ENCODE peak calls at places on chromosomes 13 and 19, in eight cellular contexts. H is uterus, T is breast epithelium, J is IMR-90, U is ovary, X is left lung, E is AG04450, V is omental fat pad. B is an unnamed sample.

GRCh38 chr13:110773480-110773879 is 60.0 kb downstream of the ING1 start:
- DNase-seq in H (no peak), T (no peak), J (no peak), U (no peak), X (no peak), E (no peak), V (no peak), B (no peak)

GRCh38 chr13:51364404-51365008 is 25.0 kb downstream of the SERPINE3 start:
- DNase-seq in H (no peak), T (no peak), J (peak), U (no peak), X (no peak), E (peak), V (no peak), B (peak)

GRCh38 chr13:60689571-60689970 is 292.6 kb downstream of the TDRD3 start:
- DNase-seq in H (no peak), T (no peak), J (no peak), U (no peak), X (no peak), E (no peak), V (no peak), B (no peak)

GRCh38 chr13:99174533-99175100 is 26.0 kb upstream of the UBAC2 start:
- DNase-seq in H (no peak), T (no peak), J (no peak), U (no peak), X (no peak), E (no peak), V (no peak), B (no peak)

GRCh38 chr19:55554302-55554701 is 9.0 kb upstream of the SBK3 start:
- DNase-seq in H (no peak), T (no peak), J (no peak), U (no peak), X (no peak), E (no peak), V (no peak), B (no peak)

GRCh38 chr13:97474581-97474980 is 40.6 kb downstream of the RAP2A start:
- DNase-seq in H (no peak), T (no peak), J (peak), U (no peak), X (no peak), E (peak), V (no peak), B (no peak)

GRCh38 chr13:99864627-99864990 is 107.0 kb downstream of the ZIC5 start:
- DNase-seq in H (no peak), T (no peak), J (no peak), U (no peak), X (no peak), E (no peak), V (no peak), B (no peak)

GRCh38 chr19:1884291-1884718 is 991 bp downstream of the ABHD17A start:
- DNase-seq in H (no peak), T (no peak), J (no peak), U (no peak), X (no peak), E (no peak), V (no peak), B (no peak)

GRCh38 chr13:33307820-33308219 is 22.3 kb upstream of the STARD13 start:
- DNase-seq in H (no peak), T (no peak), J (peak), U (no peak), X (no peak), E (no peak), V (no peak), B (no peak)

GRCh38 chr13:33313504-33313903 is 27.9 kb upstream of the STARD13 start:
- DNase-seq in H (no peak), T (no peak), J (no peak), U (no peak), X (no peak), E (no peak), V (no peak), B (no peak)

GRCh38 chr13:33311040-33311439 is 25.5 kb upstream of the STARD13 start:
- DNase-seq in H (no peak), T (no peak), J (no peak), U (no peak), X (no peak), E (no peak), V (no peak), B (no peak)

GRCh38 chr13:33310245-33311038 is 24.9 kb upstream of the STARD13 start:
- DNase-seq in H (no peak), T (no peak), J (no peak), U (no peak), X (no peak), E (no peak), V (no peak), B (no peak)

GRCh38 chr13:33312150-33312908 is 26.8 kb upstream of the STARD13 start:
- DNase-seq in H (no peak), T (no peak), J (peak), U (no peak), X (no peak), E (no peak), V (no peak), B (no peak)
- TF ChIP-seq CTCF in H (peak), T (no peak), J (peak), U (no peak), X (no peak), E (no peak), V (no peak), B (peak)

DNA sequence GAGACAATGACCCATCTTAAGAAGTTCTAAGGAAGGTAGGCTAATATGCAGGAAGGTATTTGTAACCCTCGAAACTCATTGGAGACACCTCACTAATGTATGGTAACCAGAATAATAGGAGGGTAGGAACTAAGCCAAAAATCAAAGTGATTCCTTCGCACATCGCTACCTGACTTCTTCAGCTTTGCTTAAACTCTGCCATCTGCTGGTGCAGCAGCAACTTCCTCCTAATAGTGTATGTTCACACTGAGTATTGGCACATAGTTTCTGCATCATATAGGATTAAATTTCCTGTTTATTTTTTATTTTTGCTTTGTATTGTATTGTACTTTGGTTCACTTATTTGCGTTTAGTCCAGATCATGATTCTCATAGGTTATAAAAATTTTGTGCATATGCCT is 676.2 kb downstream of the GPC5 start:
- DNase-seq in H (no peak), T (no peak), J (no peak), U (no peak), X (no peak), E (no peak), V (no peak), B (no peak)
- TF ChIP-seq CTCF in H (no peak), T (no peak), J (no peak), U (no peak), X (no peak), E (peak), V (no peak), B (no peak)

GRCh38 chr19:19475845-19476828 is 39.2 kb downstream of the TSSK6 start:
- DNase-seq in H (no peak), T (no peak), J (no peak), U (no peak), X (no peak), E (no peak), V (no peak), B (no peak)
- TF ChIP-seq CTCF in H (no peak), T (no peak), J (peak), U (no peak), X (no peak), E (peak), V (no peak), B (peak)

DNA sequence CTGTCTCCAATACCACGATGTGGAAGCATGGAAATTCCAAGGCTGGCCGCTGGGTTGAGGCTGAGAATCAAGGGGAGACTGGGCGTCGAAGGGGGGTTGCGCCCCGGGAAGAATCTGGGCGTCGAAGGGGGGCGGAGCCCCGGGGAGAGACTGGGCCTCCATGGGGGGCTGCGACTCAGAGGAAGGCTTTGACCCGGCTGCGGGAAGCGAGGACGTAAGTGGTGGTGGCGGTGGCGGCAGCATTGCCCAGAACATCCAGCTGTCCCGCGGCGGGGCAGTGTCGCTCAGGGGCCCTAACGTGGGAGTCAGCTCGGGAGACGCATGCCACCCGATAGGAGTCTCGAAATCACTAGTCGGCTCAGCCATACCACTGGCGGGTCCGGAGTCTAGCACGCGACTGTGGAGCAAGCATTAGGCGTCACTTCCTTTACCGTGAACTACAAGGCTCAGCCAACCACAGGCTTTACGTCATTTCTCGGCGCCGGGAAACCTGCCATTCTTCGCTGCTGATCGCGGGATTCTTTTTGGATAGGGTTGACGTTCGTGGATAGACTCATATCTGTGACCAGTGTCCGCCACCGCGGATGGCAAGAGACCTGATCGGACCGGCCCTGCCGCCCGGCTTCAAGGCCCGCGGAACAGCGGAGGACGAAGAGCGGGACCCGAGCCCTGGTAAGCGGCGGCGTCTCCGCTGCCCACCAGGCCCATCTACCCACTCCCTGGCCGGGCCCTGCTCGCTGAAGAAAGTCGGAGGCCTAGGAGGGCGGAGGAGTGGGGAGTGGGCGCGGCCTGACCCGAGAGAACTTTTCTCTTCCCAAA is at the start of the genes GPALPP1 and NUFIP1:
- DNase-seq in H (peak), T (peak), J (peak), U (peak), X (peak), E (peak), V (peak), B (peak)
- TF ChIP-seq CTCF in H (no peak), T (no peak), J (no peak), U (no peak), X (no peak), E (peak), V (no peak), B (no peak)

DNA sequence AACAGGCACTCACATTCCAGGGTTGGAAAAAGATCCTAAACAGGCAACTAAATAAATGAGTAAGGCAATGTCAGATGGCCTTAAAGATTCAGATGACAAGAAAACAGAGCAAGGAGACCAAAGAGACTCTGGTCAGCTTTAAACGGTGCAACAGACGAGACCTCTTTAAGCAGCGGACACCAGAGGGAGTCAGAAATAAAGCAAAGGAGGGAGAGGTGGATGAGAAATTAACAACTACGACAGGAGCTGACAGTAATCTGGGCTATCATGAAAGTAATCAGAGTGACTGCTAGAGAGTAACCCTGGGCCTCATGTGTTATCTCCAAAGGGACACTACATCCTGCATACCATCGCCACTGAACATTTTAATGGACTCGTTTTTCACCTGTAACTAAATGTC is 1.1 kb downstream of the ZNF550 start:
- DNase-seq in H (no peak), T (no peak), J (peak), U (no peak), X (no peak), E (no peak), V (no peak), B (no peak)
- TF ChIP-seq CTCF in H (no peak), T (no peak), J (peak), U (no peak), X (no peak), E (peak), V (no peak), B (no peak)

GRCh38 chr19:42179501-42179817 is 38.0 kb downstream of the DEDD2 start:
- DNase-seq in H (no peak), T (no peak), J (no peak), U (no peak), X (no peak), E (no peak), V (no peak), B (no peak)
- TF ChIP-seq CTCF in H (no peak), T (no peak), J (no peak), U (no peak), X (no peak), E (no peak), V (no peak), B (no peak)

GRCh38 chr19:48506138-48506733 is 5.4 kb downstream of the LMTK3 start:
- DNase-seq in H (no peak), T (no peak), J (peak), U (no peak), X (no peak), E (no peak), V (no peak), B (no peak)
- TF ChIP-seq CTCF in H (peak), T (peak), J (peak), U (no peak), X (peak), E (peak), V (no peak), B (peak)

GRCh38 chr13:26910754-26911465 is 150.3 kb upstream of the GPR12 start:
- DNase-seq in H (no peak), T (no peak), J (no peak), U (no peak), X (no peak), E (no peak), V (no peak), B (no peak)
- TF ChIP-seq CTCF in H (no peak), T (no peak), J (no peak), U (no peak), X (no peak), E (no peak), V (no peak), B (no peak)

GRCh38 chr19:4660993-4661392 is 9.1 kb downstream of the MYDGF start:
- DNase-seq in H (no peak), T (no peak), J (peak), U (no peak), X (no peak), E (no peak), V (no peak), B (no peak)

GRCh38 chr19:4657835-4658234 is 12.3 kb downstream of the MYDGF start:
- DNase-seq in H (no peak), T (no peak), J (no peak), U (no peak), X (no peak), E (no peak), V (no peak), B (no peak)

GRCh38 chr19:4662020-4662695 is 8.0 kb downstream of the MYDGF start:
- DNase-seq in H (no peak), T (no peak), J (no peak), U (no peak), X (no peak), E (no peak), V (no peak), B (no peak)

GRCh38 chr19:4662812-4663211 is 7.3 kb downstream of the MYDGF start:
- DNase-seq in H (no peak), T (no peak), J (no peak), U (no peak), X (no peak), E (no peak), V (no peak), B (no peak)

DNA sequence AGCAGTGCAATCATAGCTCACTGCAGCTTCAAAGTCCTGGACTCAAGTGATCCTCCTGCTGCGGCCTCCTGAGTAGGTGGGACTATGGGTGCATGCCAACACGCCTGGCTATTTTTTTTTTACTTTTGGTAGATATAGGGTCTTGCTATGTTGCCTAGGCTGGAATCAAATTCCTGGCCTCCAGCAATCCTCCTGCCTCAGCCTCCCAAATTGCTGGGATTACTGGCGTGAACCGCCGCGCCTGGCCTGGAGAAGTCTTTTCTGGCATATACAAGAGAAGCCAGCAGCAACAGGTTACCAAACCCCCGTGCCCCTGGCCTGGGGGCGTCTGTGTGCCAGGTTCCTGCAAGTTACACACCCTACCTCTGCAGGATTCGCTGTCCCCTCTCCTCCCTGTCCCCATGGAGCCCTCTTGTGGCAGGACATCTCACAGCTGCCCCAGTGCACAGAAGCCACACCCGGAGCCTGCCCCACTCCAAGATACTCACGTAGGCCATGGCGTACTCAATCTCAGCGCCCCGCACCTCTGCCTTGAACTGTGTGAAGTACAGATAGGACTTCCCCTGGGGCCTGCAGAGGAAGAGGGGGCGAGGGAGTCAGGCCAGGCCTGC is 9.9 kb downstream of the MYDGF start:
- DNase-seq in H (no peak), T (no peak), J (no peak), U (no peak), X (no peak), E (no peak), V (no peak), B (no peak)
- TF ChIP-seq CTCF in H (no peak), T (no peak), J (no peak), U (no peak), X (no peak), E (peak), V (no peak), B (peak)